ENCODE peak calls at places on chromosome X, in nine cellular contexts. H, U, F, N, K, L, W, V and Q are unnamed samples. For H3K36me3 and H3K4me1, the result is how much of the 10 kb centered on the place peaks cover.

GRCh38 chrX:41561045-41561444 is 113.9 kb downstream of the NYX start:
- DNase-seq in H (peak), U (no peak), F (peak), N (peak), K (no peak), L (no peak), W (no peak), V (no peak), Q (no peak)

GRCh38 chrX:6383911-6384310 is 151.0 kb downstream of the VCX3A start:
- DNase-seq in H (no peak), U (no peak), F (no peak), N (no peak), K (no peak), L (no peak), W (peak), V (no peak), Q (no peak)

GRCh38 chrX:121036951-121037350 is 10.5 kb upstream of the GLUD2 start:
- DNase-seq in H (no peak), U (no peak), F (no peak), N (no peak), K (no peak), L (no peak), W (no peak), V (no peak), Q (no peak)

GRCh38 chrX:85808217-85808616 is 239.1 kb downstream of the CHM start:
- DNase-seq in H (no peak), U (no peak), F (no peak), N (no peak), K (no peak), L (no peak), W (no peak), V (no peak), Q (no peak)

GRCh38 chrX:150880808-150881165 is 17.7 kb downstream of the CD99L2 start:
- DNase-seq in H (no peak), U (no peak), F (no peak), N (no peak), K (no peak), L (no peak), W (no peak), V (no peak), Q (no peak)

GRCh38 chrX:10064736-10065135 is 92.0 kb upstream of the CLCN4 start:
- DNase-seq in H (no peak), U (no peak), F (no peak), N (no peak), K (no peak), L (no peak), W (no peak), V (no peak), Q (no peak)

GRCh38 chrX:39984191-39984956 is 113.4 kb downstream of the BCOR start:
- DNase-seq in H (peak), U (no peak), F (peak), N (no peak), K (no peak), L (no peak), W (no peak), V (no peak), Q (no peak)

GRCh38 chrX:68685722-68686683 is 38.5 kb downstream of the STARD8 start:
- DNase-seq in H (peak), U (peak), F (peak), N (peak), K (peak), L (no peak), W (peak), V (no peak), Q (no peak)

GRCh38 chrX:85851418-85851817 is 195.9 kb downstream of the CHM start:
- DNase-seq in H (peak), U (no peak), F (peak), N (no peak), K (no peak), L (no peak), W (peak), V (no peak), Q (no peak)

GRCh38 chrX:98506907-98507306 is 1623.2 kb downstream of the RPA4 start:
- DNase-seq in H (no peak), U (no peak), F (no peak), N (no peak), K (no peak), L (no peak), W (no peak), V (no peak), Q (no peak)

GRCh38 chrX:29528281-29528680 is 687.1 kb upstream of the MAGEB2 start:
- DNase-seq in H (no peak), U (no peak), F (no peak), N (no peak), K (no peak), L (no peak), W (no peak), V (no peak), Q (no peak)

GRCh38 chrX:150767475-150768131 is 74.4 kb downstream of the MTMR1 start:
- DNase-seq in H (peak), U (peak), F (peak), N (no peak), K (no peak), L (no peak), W (peak), V (no peak), Q (no peak)

GRCh38 chrX:130139474-130140201 is 26.0 kb downstream of the AIFM1 start:
- DNase-seq in H (no peak), U (no peak), F (no peak), N (no peak), K (no peak), L (no peak), W (peak), V (no peak), Q (no peak)
- H3K36me3 ChIP-seq in H (under half), U (under half), F (under half), N (under half), K (under half), L (under half), W (under half), V (under half), Q (under half)

GRCh38 chrX:119685225-119686066 is 7.5 kb downstream of the SEPTIN6 start:
- DNase-seq in H (no peak), U (peak), F (no peak), N (no peak), K (peak), L (no peak), W (no peak), V (no peak), Q (no peak)
- H3K4me1 ChIP-seq in H (under half), U (under half), F (under half), N (under half), K (under half), L (under half), W (under half), V (under half), Q (under half)

GRCh38 chrX:14920196-14920595 is 47.0 kb downstream of the MOSPD2 start:
- DNase-seq in H (peak), U (no peak), F (no peak), N (no peak), K (no peak), L (no peak), W (no peak), V (no peak), Q (no peak)

GRCh38 chrX:14915596-14915995 is 42.4 kb downstream of the MOSPD2 start:
- DNase-seq in H (peak), U (no peak), F (no peak), N (no peak), K (no peak), L (no peak), W (no peak), V (no peak), Q (no peak)

GRCh38 chrX:14916017-14916674 is 42.9 kb downstream of the MOSPD2 start:
- DNase-seq in H (peak), U (no peak), F (no peak), N (no peak), K (no peak), L (no peak), W (no peak), V (no peak), Q (no peak)

GRCh38 chrX:14922437-14922836 is 49.2 kb downstream of the MOSPD2 start:
- DNase-seq in H (peak), U (no peak), F (peak), N (no peak), K (no peak), L (no peak), W (no peak), V (no peak), Q (no peak)

DNA sequence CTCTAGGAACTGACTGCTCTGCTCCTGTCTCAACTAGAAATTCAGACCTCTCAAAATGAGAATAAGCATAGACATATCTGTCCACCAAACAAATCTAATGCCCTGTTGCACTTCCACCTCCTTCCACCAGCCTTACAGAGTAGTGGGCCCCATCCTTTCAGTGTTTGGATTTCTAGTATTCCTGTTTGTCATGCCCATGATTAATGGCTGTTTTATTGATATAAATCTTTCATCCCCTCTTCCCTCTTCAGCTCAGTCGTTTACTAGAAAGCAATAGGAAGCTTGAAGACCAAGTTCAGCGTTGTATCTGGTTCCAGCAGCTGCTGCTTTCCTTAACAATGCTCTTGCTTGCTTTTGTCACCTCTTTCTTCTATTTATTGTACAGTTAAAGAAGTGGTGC is 46.2 kb downstream of the MOSPD2 start:
- DNase-seq in H (no peak), U (no peak), F (no peak), N (no peak), K (no peak), L (no peak), W (no peak), V (no peak), Q (no peak)
- H3K27ac ChIP-seq in H (peak), U (no peak), F (no peak), N (no peak), K (no peak), L (no peak), W (no peak), V (no peak), Q (no peak)

GRCh38 chrX:129193357-129193756 is 329.9 kb downstream of the SMARCA1 start:
- DNase-seq in H (no peak), U (no peak), F (peak), N (no peak), K (peak), L (no peak), W (no peak), V (peak), Q (no peak)

GRCh38 chrX:129188223-129188622 is 335.1 kb downstream of the SMARCA1 start:
- DNase-seq in H (no peak), U (no peak), F (no peak), N (no peak), K (no peak), L (peak), W (peak), V (no peak), Q (no peak)
- H3K36me3 ChIP-seq in H (under half), U (under half), F (under half), N (under half), K (under half), L (under half), W (under half), V (under half), Q (under half)

GRCh38 chrX:130933358-130933757 is 30.3 kb upstream of the ENOX2 start:
- DNase-seq in H (no peak), U (no peak), F (no peak), N (no peak), K (no peak), L (no peak), W (no peak), V (no peak), Q (no peak)
- H3K4me1 ChIP-seq in H (under half), U (under half), F (under half), N (under half), K (under half), L (under half), W (under half), V (under half), Q (under half)

DNA sequence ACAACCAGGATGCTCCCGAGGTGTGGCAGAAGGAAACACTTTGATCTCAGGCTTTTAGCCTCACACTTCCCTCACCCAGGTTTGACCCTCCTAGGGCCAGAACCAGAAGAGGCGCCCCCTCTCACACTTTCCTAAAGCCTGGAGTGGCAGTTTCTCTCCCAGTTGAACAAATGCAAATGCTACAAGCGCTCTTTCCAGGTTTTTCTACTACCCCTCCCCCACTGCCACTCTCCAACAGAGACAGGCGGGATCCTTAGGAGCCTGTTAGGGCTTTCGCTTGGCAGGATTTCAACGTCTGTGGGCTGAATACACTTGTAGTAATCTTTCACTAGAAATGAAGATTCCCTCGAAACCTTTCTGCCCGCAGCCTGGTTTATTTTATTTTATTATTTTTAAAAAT is 2.4 kb downstream of the TSC22D3 start:
- DNase-seq in H (no peak), U (no peak), F (peak), N (peak), K (no peak), L (no peak), W (peak), V (no peak), Q (no peak)
- H3K27ac ChIP-seq in H (no peak), U (no peak), F (no peak), N (no peak), K (no peak), L (no peak), W (no peak), V (no peak), Q (no peak)

GRCh38 chrX:53556868-53557267 is 122.7 kb upstream of the HSD17B10 start:
- DNase-seq in H (no peak), U (no peak), F (no peak), N (no peak), K (no peak), L (no peak), W (no peak), V (no peak), Q (no peak)
- H3K36me3 ChIP-seq in H (half or more), U (half or more), F (under half), N (under half), K (under half), L (under half), W (half or more), V (half or more), Q (under half)

GRCh38 chrX:132488092-132488749 is 617 bp downstream of the MBNL3 start:
- DNase-seq in H (peak), U (no peak), F (no peak), N (peak), K (peak), L (no peak), W (no peak), V (no peak), Q (no peak)
- H3K4me1 ChIP-seq in H (under half), U (under half), F (under half), N (under half), K (under half), L (under half), W (under half), V (under half), Q (under half)